ENCODE peak calls at places on chromosomes 13 and 19, in seven cellular contexts. M is HCT116, C is SK-N-SH, R is HepG2, N is GM12878, Y is H1, H is K562. K is an unnamed sample.

GRCh38 chr13:65133094-65133493 is 2097.0 kb downstream of the PCDH9 start:
- DNase-seq in M (peak; percentile 46), C (no peak), R (no peak), N (no peak), Y (no peak), H (no peak), K (peak; percentile 26)

GRCh38 chr13:94415484-94415883 is 64.0 kb downstream of the DCT start:
- DNase-seq in M (no peak), C (no peak), R (no peak), N (no peak), Y (no peak), H (no peak), K (no peak)

GRCh38 chr19:18557474-18558201 is at the start of gene KXD1:
- DNase-seq in M (peak; percentile 99), C (peak; percentile 97), R (peak; percentile 95), N (peak; percentile 98), Y (peak; percentile 88), H (peak; percentile 98), K (peak; percentile 98)

GRCh38 chr13:26651234-26651633 is 93.8 kb downstream of the WASF3 start:
- DNase-seq in M (no peak), C (no peak), R (no peak), N (no peak), Y (no peak), H (no peak), K (no peak)

GRCh38 chr13:101893021-101893420 is 440.5 kb downstream of the ITGBL1 start:
- DNase-seq in M (no peak), C (no peak), R (no peak), N (no peak), Y (no peak), H (no peak), K (no peak)

GRCh38 chr19:12956446-12957388 is at the start of gene GADD45GIP1:
- DNase-seq in M (peak; percentile 67), C (peak; percentile 94), R (peak; percentile 67), N (peak; percentile 41), Y (peak; percentile 89), H (peak; percentile 88), K (peak; percentile 83)

GRCh38 chr13:100533588-100534041 is 55.0 kb downstream of the GGACT start:
- DNase-seq in M (no peak), C (no peak), R (peak; percentile 31), N (no peak), Y (peak; percentile 45), H (no peak), K (peak; percentile 24)

GRCh38 chr19:12365094-12365371 is 450 bp downstream of the ZNF442 start:
- DNase-seq in M (no peak), C (peak; percentile 76), R (no peak), N (no peak), Y (no peak), H (peak; percentile 34), K (peak; percentile 25)

DNA sequence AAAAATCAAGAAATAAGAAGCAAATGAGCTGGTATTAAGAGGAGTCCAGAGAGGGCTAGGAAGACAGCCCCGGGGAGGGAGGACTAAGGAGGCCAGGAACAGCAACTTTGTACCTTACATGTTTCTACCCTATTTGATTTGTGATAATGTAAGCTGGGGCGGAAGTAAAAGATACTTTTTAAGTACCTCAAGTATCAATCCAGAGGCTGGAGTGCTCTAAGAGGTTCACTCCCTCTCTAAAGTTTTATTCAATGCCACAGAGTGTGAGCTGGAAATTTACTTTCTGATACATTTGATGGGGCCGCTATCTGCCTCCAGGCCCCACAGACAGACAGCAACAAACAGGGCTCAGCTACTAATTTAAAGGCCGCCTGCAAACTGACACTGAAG is 11.4 kb downstream of the MLLT1 start:
- DNase-seq in M (no peak), C (no peak), R (no peak), N (no peak), Y (no peak), H (no peak), K (no peak)
- TF ChIP-seq JUND in M (no peak), C (no peak), R (no peak), N (no peak), Y (no peak), H (no peak), K (no peak)

GRCh38 chr19:2841858-2842574 is 741 bp downstream of the ZNF555 start:
- DNase-seq in M (no peak), C (peak; percentile 65), R (no peak), N (no peak), Y (peak; percentile 56), H (peak; percentile 41), K (no peak)
- TF ChIP-seq JUND in M (no peak), C (no peak), R (no peak), N (no peak), Y (no peak), H (no peak), K (no peak)

DNA sequence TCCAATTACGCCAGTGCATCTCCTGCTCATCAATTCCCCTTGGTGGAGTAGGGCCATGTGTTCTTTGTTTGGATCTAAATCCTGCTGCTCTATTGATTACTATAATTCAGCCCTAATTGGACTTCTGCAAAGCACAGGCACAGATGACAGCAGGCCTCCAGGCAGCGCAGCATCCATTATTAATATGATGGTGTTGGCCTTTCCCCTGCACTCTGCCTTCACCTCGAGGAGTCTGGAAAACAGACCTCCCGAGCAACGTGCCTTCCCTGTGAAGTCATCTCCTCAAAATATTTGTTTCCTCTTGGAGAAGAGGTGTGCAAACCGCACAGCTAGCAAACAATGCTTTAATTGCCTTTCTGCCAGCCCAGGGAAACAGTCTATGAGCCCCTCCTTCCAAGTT is 92.5 kb downstream of the UQCRFS1 start:
- DNase-seq in M (no peak), C (no peak), R (no peak), N (no peak), Y (no peak), H (no peak), K (peak; percentile 7)
- TF ChIP-seq JUND in M (no peak), C (no peak), R (no peak), N (no peak), Y (no peak), H (no peak), K (no peak)

GRCh38 chr13:109569938-109570711 is 216.3 kb downstream of the IRS2 start:
- DNase-seq in M (no peak), C (no peak), R (no peak), N (peak; percentile 8), Y (no peak), H (no peak), K (peak; percentile 11)
- TF ChIP-seq JUND in M (no peak), C (no peak), R (no peak), N (no peak), Y (no peak), H (no peak), K (no peak)

GRCh38 chr19:15218501-15218900 is 13.7 kb downstream of the EPHX3 start:
- DNase-seq in M (no peak), C (no peak), R (no peak), N (no peak), Y (no peak), H (no peak), K (no peak)

GRCh38 chr19:15213715-15214381 is 13.1 kb upstream of the NOTCH3 start:
- DNase-seq in M (no peak), C (no peak), R (no peak), N (no peak), Y (no peak), H (no peak), K (no peak)

GRCh38 chr19:15212682-15213081 is 11.9 kb upstream of the NOTCH3 start:
- DNase-seq in M (no peak), C (no peak), R (no peak), N (no peak), Y (no peak), H (no peak), K (no peak)

DNA sequence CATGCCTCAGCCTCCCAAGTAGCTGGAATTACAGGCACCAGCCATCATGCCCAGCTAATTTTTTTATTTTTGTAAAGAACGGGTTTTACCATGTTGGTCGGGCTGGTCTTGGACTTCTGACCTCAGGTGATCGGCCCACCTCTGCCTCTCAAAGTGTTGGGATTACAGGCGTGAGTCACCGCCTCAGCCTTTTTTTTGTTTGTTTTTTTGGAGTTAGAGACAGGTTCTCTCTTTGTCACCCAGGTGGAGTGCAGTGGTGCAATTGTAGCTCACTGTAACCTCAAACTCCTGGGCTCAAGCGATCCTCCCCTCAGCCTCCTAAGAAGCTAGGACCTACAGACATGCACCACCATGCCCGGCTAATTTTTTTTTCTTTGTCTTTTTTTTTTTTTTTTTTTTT is 15.6 kb upstream of the NOTCH3 start:
- DNase-seq in M (no peak), C (no peak), R (peak; percentile 59), N (no peak), Y (no peak), H (no peak), K (no peak)
- TF ChIP-seq JUND in M (no peak), C (no peak), R (peak; percentile 42), N (no peak), Y (no peak), H (no peak), K (no peak)

GRCh38 chr13:45200701-45201230 is at the start of gene KCTD4:
- DNase-seq in M (no peak), C (no peak), R (no peak), N (no peak), Y (no peak), H (no peak), K (no peak)
- TF ChIP-seq JUND in M (no peak), C (no peak), R (no peak), N (no peak), Y (no peak), H (no peak), K (no peak)

K was measured in T47D.